ENCODE peak calls at places on chromosomes 5 and 9, in five cellular contexts. Q, F, K, D and S are unnamed samples.
A peak's percentile ranks its signal among the peaks of the same experiment; 100 is the strongest.

GRCh38 chr9:113631093-113631765 is 167.7 kb downstream of the RGS3 start:
- DNase-seq in Q (no peak), F (no peak), K (no peak), D (no peak), S (no peak)

GRCh38 chr5:121968910-121969607 is 7.3 kb downstream of the SRFBP1 start:
- DNase-seq in Q (peak; percentile 92), F (peak; percentile 99), K (no peak), D (no peak), S (peak; percentile 96)

GRCh38 chr5:57650360-57651069 is 167.9 kb upstream of the ACTBL2 start:
- DNase-seq in Q (peak; percentile 64), F (peak; percentile 75), K (peak; percentile 17), D (peak; percentile 29), S (peak; percentile 39)

GRCh38 chr5:145854651-145855258 is 18.1 kb downstream of the GRXCR2 start:
- DNase-seq in Q (peak; percentile 83), F (peak; percentile 76), K (no peak), D (no peak), S (no peak)

GRCh38 chr5:143401253-143401845 is 2.1 kb downstream of the NR3C1 start:
- DNase-seq in Q (no peak), F (no peak), K (no peak), D (no peak), S (no peak)

GRCh38 chr5:108730617-108731340 is 16.9 kb upstream of the FER start:
- DNase-seq in Q (no peak), F (no peak), K (no peak), D (peak; percentile 19), S (no peak)

GRCh38 chr5:170752257-170753215 is 31.0 kb upstream of the GABRP start:
- DNase-seq in Q (no peak), F (no peak), K (no peak), D (no peak), S (no peak)

GRCh38 chr5:41527201-41527779 is 16.9 kb upstream of the PLCXD3 start:
- DNase-seq in Q (peak; percentile 99), F (peak; percentile 100), K (no peak), D (no peak), S (peak; percentile 29)

GRCh38 chr5:140632366-140633080 is 452 bp downstream of the CD14 start:
- DNase-seq in Q (no peak), F (peak; percentile 78), K (peak; percentile 66), D (no peak), S (no peak)

GRCh38 chr5:138330813-138331448 is 673 bp downstream of the CDC25C start:
- DNase-seq in Q (peak; percentile 37), F (no peak), K (no peak), D (no peak), S (no peak)

GRCh38 chr9:99822096-99822595 is 461 bp downstream of the NR4A3 start:
- DNase-seq in Q (no peak), F (no peak), K (no peak), D (no peak), S (no peak)

GRCh38 chr5:109838157-109838556 is 148.4 kb downstream of the MAN2A1 start:
- DNase-seq in Q (no peak), F (no peak), K (no peak), D (no peak), S (no peak)

GRCh38 chr5:134840811-134841210 is 5.0 kb upstream of the C5orf24 start:
- DNase-seq in Q (no peak), F (no peak), K (no peak), D (no peak), S (no peak)

GRCh38 chr5:87210076-87210475 is 57.6 kb upstream of the RASA1 start:
- DNase-seq in Q (peak; percentile 35), F (no peak), K (no peak), D (no peak), S (no peak)

GRCh38 chr9:121324755-121325154 is 45.3 kb downstream of the STOM start:
- DNase-seq in Q (no peak), F (no peak), K (no peak), D (no peak), S (no peak)

GRCh38 chr5:109161914-109162683 is 247.7 kb downstream of the PJA2 start:
- DNase-seq in Q (peak; percentile 38), F (peak; percentile 63), K (no peak), D (no peak), S (no peak)

GRCh38 chr5:132073231-132074013 is at the start of gene CSF2:
- DNase-seq in Q (peak; percentile 87), F (peak; percentile 26), K (no peak), D (no peak), S (no peak)

GRCh38 chr5:20678814-20679298 is 690.9 kb upstream of the CDH18 start:
- DNase-seq in Q (peak; percentile 86), F (peak; percentile 94), K (no peak), D (no peak), S (no peak)

GRCh38 chr5:135602882-135603721 is 24.3 kb upstream of the CXCL14 start:
- DNase-seq in Q (no peak), F (no peak), K (no peak), D (no peak), S (no peak)

GRCh38 chr9:27818348-27818747 is 245.1 kb upstream of the C9orf72 start:
- DNase-seq in Q (no peak), F (no peak), K (no peak), D (no peak), S (no peak)

GRCh38 chr9:32672478-32672877 is 37.0 kb upstream of the TAF1L start:
- DNase-seq in Q (peak; percentile 90), F (peak; percentile 66), K (no peak), D (no peak), S (no peak)

GRCh38 chr5:15500326-15500958 is 462 bp downstream of the FBXL7 start:
- DNase-seq in Q (no peak), F (peak; percentile 48), K (peak; percentile 54), D (no peak), S (no peak)

GRCh38 chr5:124628721-124629596 is 117.5 kb downstream of the ZNF608 start:
- DNase-seq in Q (peak; percentile 81), F (peak; percentile 87), K (peak; percentile 40), D (no peak), S (peak; percentile 92)

GRCh38 chr5:144004146-144004545 is 166.3 kb downstream of the YIPF5 start:
- DNase-seq in Q (no peak), F (peak; percentile 24), K (no peak), D (no peak), S (no peak)

GRCh38 chr5:138503487-138504270 is 38.4 kb downstream of the EGR1 start:
- DNase-seq in Q (peak; percentile 66), F (peak; percentile 81), K (no peak), D (peak; percentile 68), S (peak; percentile 49)

GRCh38 chr9:112863214-112863613 is 27.5 kb downstream of the SLC46A2 start:
- DNase-seq in Q (no peak), F (peak; percentile 62), K (no peak), D (peak; percentile 26), S (no peak)

GRCh38 chr5:23318960-23319359 is 188.4 kb upstream of the PRDM9 start:
- DNase-seq in Q (peak; percentile 91), F (peak; percentile 22), K (no peak), D (no peak), S (no peak)

GRCh38 chr9:8329561-8330283 is 530.1 kb upstream of the DMAC1 start:
- DNase-seq in Q (no peak), F (no peak), K (no peak), D (no peak), S (no peak)
- TF ChIP-seq CTCF in Q (no peak), F (no peak), K (no peak), D (no peak), S (no peak)

DNA sequence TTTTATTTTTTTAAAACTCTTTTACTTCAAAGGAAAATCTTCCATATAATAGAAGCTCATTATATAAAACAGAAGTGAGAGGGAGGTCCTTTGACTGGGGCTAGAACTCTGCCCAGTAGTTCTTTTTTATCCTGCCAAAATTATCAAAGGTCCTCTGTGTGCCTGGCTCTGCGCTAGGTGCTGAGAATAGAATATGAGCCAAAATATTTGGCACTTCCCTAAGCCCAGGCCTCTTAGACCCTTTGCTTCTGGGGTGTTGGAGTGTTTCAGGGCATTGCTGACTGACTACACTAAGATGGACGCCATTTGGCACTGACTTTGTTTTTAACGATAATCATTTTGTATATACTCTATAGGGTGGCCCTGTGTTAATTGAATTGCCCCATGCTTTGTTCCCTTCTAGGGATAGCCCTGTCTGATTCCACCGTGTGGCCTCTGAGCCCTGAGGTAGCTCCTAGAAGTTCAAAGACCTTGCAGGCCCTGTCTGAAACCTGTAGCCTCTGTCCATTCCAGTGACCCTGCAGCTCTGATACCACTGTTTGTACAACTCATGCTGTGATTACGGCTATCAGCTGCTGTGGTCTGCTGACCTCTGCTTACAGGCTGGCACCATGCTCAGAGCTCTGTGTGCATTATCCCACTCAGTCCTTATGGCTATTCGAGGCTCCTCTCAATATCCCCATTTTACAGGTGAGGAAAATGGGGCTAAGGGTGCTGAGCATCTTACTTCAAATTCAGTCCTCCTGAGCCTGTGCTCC is 84.3 kb upstream of the SHB start:
- DNase-seq in Q (no peak), F (no peak), K (no peak), D (no peak), S (no peak)
- H3K4me3 ChIP-seq in Q (no peak overlapping the region), F (no peak overlapping the region), K (no peak overlapping the region), D (no peak overlapping the region), S (no peak overlapping the region)

DNA sequence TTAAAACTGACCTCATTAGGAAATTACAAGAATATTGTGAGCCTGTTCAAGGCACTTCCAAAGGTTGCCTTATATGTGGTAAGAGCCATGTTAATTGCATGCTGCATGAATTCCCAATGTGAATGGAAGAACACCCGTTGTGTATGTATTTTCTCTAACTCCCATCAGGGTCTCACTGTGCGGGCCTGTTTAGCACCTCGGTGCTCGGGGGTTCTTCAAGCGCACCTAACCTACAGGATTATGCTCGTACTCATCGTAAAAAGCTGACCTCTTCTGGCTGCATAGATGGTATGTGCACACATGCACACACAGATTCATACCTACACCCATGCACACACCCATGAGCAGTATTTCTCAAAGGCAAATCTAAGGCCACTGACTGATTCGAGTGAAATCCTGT is 66.1 kb downstream of the PPIP5K2 start:
- DNase-seq in Q (no peak), F (no peak), K (no peak), D (no peak), S (no peak)
- TF ChIP-seq CTCF in Q (no peak), F (no peak), K (no peak), D (no peak), S (no peak)

DNA sequence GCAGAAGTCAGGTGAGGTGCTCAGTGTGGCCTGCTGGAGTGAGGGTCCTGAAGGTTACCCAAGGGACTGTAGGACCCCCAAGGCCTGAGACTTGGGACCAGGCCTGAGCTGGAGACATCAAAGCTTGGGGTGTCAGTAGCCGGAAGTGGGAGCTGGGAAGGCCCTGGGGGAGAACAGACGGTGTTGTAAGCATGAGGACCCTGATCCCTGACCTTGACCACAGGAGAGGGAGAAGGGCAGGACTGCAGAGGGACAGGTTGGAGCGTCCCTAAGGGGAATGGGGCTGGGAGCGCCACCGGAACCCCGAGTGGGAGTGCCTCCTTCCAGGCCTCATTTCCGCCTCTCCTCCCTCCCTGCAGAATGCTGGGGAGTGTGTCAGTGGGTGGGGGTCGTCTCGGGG is 533 bp downstream of the TTC16 start:
- DNase-seq in Q (no peak), F (no peak), K (no peak), D (no peak), S (no peak)
- H3K4me3 ChIP-seq in Q (peak overlapping the region; percentile 97), F (peak overlapping the region; percentile 85), K (peak overlapping the region; percentile 85), D (peak overlapping the region; percentile 72), S (peak overlapping the region; percentile 94)

DNA sequence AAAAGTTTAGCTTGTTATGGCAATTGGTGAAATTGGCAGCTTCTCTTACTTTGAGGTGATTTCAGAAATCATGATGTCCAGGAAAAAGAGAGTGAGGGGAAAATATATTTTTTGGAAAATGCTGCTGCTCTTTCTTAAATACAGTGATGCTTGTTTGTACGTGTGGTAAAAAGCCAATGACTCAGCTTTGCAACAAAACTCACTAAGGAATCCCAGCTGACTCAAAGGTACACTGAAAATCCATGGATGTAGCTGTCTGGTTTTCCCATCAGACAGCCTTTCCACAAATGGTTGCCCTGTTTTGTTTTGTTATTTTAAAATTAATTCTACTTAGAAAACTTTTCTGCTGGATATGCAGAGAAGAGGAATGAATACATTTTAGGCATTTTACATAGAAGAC is 306.3 kb upstream of the PAPPA start:
- DNase-seq in Q (peak; percentile 38), F (peak; percentile 52), K (no peak), D (no peak), S (no peak)
- TF ChIP-seq CTCF in Q (no peak), F (no peak), K (no peak), D (no peak), S (no peak)